ENCODE peak calls at places on chromosomes 16 and 17, in nine cellular contexts. T is ELR, Z is NCI-H1092 treated with DMSO at 0.1 percent for 48 hours, H is HL-60, P is AG09309, D is EL, X is AG08395, R is epithelial cell of esophagus, C is NCI-H2029 treated with DMSO at 0.1 percent for 48 hours. N is an unnamed sample.
A peak's percentile ranks its signal among the peaks of the same experiment; 100 is the strongest.

GRCh38 chr17:68399638-68400403 is 57.5 kb downstream of the WIPI1 start:
- DNase-seq in X (peak; percentile 74), Z (no peak), P (no peak), R (no peak), H (no peak), D (peak; percentile 31), C (no peak), T (peak; percentile 64), N (peak; percentile 73)

GRCh38 chr16:53754938-53755910 is 51.3 kb downstream of the FTO start:
- DNase-seq in X (no peak), D (peak; percentile 26), R (peak; percentile 91), Z (peak; percentile 97), C (peak; percentile 78), H (no peak), P (no peak), T (peak; percentile 40), N (no peak)

GRCh38 chr16:519841-520687 is 7.4 kb upstream of the CAPN15 start:
- DNase-seq in X (no peak), Z (no peak), D (no peak), T (no peak), H (no peak), P (no peak), R (no peak), C (no peak), N (no peak)

GRCh38 chr17:41910701-41911391 is 7.9 kb downstream of the ACLY start:
- DNase-seq in H (no peak), D (peak; percentile 99), T (peak; percentile 99), R (peak; percentile 86), X (peak; percentile 96), P (peak; percentile 88), Z (no peak), C (no peak), N (peak; percentile 91)

GRCh38 chr17:4631836-4632582 is 9.5 kb downstream of the ALOX15 start:
- DNase-seq in D (no peak), H (no peak), R (no peak), Z (no peak), P (no peak), C (no peak), X (no peak), T (peak; percentile 40), N (no peak)

GRCh38 chr17:35766903-35767510 is 6.3 kb downstream of the C17orf50 start:
- DNase-seq in P (no peak), X (peak; percentile 74), C (peak; percentile 4), T (peak; percentile 72), R (peak; percentile 63), D (peak; percentile 55), H (peak; percentile 33), Z (peak; percentile 35), N (no peak)

GRCh38 chr16:15857779-15858560 is 1.1 kb upstream of the MYH11 start:
- DNase-seq in X (peak; percentile 61), R (peak; percentile 17), P (no peak), T (peak; percentile 24), H (no peak), Z (no peak), D (peak; percentile 39), C (no peak), N (no peak)

GRCh38 chr17:2368383-2368782 is 31.1 kb downstream of the SGSM2 start:
- DNase-seq in C (no peak), D (no peak), H (no peak), X (no peak), P (no peak), Z (no peak), T (no peak), R (no peak), N (no peak)

GRCh38 chr17:68910256-68910705 is 44.9 kb downstream of the ABCA8 start:
- DNase-seq in H (peak; percentile 4), R (peak; percentile 2), Z (no peak), C (no peak), T (no peak), D (peak; percentile 6), P (no peak), X (no peak), N (no peak)